ENCODE peak calls at places on chromosomes 5 and 9, in eight cellular contexts. One of them, this sample, is unnamed.

GRCh38 chr5:76662521-76662920 is 39.3 kb upstream of the F2RL2 start:
- DNase-seq in NCI-H1694 treated with DMSO at 0.1 percent for 48 hours: no peak
- DNase-seq in HFFc6: no peak
- DNase-seq in fibroblast of the aortic adventitia: no peak
- DNase-seq in BE2C: no peak
- DNase-seq in glutamatergic neuron: no peak
- DNase-seq in ureter: no peak
- DNase-seq in OCI-LY7: no peak
- DNase-seq in this sample: no peak

GRCh38 chr9:99056876-99057664 is 47.8 kb upstream of the TGFBR1 start:
- DNase-seq in NCI-H1694 treated with DMSO at 0.1 percent for 48 hours: no peak
- DNase-seq in HFFc6: peak
- DNase-seq in fibroblast of the aortic adventitia: peak
- DNase-seq in BE2C: no peak
- DNase-seq in glutamatergic neuron: no peak
- DNase-seq in ureter: no peak
- DNase-seq in OCI-LY7: peak
- DNase-seq in this sample: peak

GRCh38 chr5:174325961-174326360 is 280.5 kb downstream of the NSG2 start:
- DNase-seq in NCI-H1694 treated with DMSO at 0.1 percent for 48 hours: no peak
- DNase-seq in HFFc6: no peak
- DNase-seq in fibroblast of the aortic adventitia: no peak
- DNase-seq in BE2C: no peak
- DNase-seq in glutamatergic neuron: no peak
- DNase-seq in ureter: no peak
- DNase-seq in OCI-LY7: no peak
- DNase-seq in this sample: no peak

GRCh38 chr5:62093981-62094380 is 212.0 kb upstream of the KIF2A start:
- DNase-seq in NCI-H1694 treated with DMSO at 0.1 percent for 48 hours: peak
- DNase-seq in HFFc6: peak
- DNase-seq in fibroblast of the aortic adventitia: peak
- DNase-seq in BE2C: peak
- DNase-seq in glutamatergic neuron: peak
- DNase-seq in ureter: no peak
- DNase-seq in OCI-LY7: no peak
- DNase-seq in this sample: no peak

GRCh38 chr5:114314061-114314460 is 47.8 kb upstream of the KCNN2 start:
- DNase-seq in NCI-H1694 treated with DMSO at 0.1 percent for 48 hours: no peak
- DNase-seq in HFFc6: no peak
- DNase-seq in fibroblast of the aortic adventitia: no peak
- DNase-seq in BE2C: no peak
- DNase-seq in glutamatergic neuron: no peak
- DNase-seq in ureter: no peak
- DNase-seq in OCI-LY7: no peak
- DNase-seq in this sample: no peak

GRCh38 chr9:86434039-86434726 is 80.0 kb upstream of the TUT7 start:
- DNase-seq in NCI-H1694 treated with DMSO at 0.1 percent for 48 hours: peak
- DNase-seq in HFFc6: peak
- DNase-seq in fibroblast of the aortic adventitia: peak
- DNase-seq in BE2C: no peak
- DNase-seq in glutamatergic neuron: no peak
- DNase-seq in ureter: no peak
- DNase-seq in OCI-LY7: peak
- DNase-seq in this sample: peak

GRCh38 chr5:178667685-178668084 is 40.8 kb upstream of the CLK4 start:
- DNase-seq in NCI-H1694 treated with DMSO at 0.1 percent for 48 hours: no peak
- DNase-seq in HFFc6: no peak
- DNase-seq in fibroblast of the aortic adventitia: no peak
- DNase-seq in BE2C: no peak
- DNase-seq in glutamatergic neuron: no peak
- DNase-seq in ureter: no peak
- DNase-seq in OCI-LY7: no peak
- DNase-seq in this sample: no peak

GRCh38 chr5:149939572-149939971 is 5.0 kb downstream of the PDE6A start:
- DNase-seq in NCI-H1694 treated with DMSO at 0.1 percent for 48 hours: no peak
- DNase-seq in HFFc6: no peak
- DNase-seq in fibroblast of the aortic adventitia: peak
- DNase-seq in BE2C: no peak
- DNase-seq in glutamatergic neuron: no peak
- DNase-seq in ureter: no peak
- DNase-seq in OCI-LY7: no peak
- DNase-seq in this sample: no peak

This sample was measured in AG08395.